ENCODE peak calls at places on chromosomes 5 and 9, in ten cellular contexts. One of them, this sample, is unnamed.

GRCh38 chr5:170266570-170267379 is 30.8 kb downstream of the LCP2 start:
- DNase-seq in SK-N-SH: no peak
- DNase-seq in endodermal cell: no peak
- DNase-seq in LNCaP clone FGC: no peak
- DNase-seq in fibroblast of the aortic adventitia: no peak
- DNase-seq in tibial nerve: no peak
- DNase-seq in CD4-positive, alpha-beta T cell: no peak
- DNase-seq in left ventricle myocardium inferior: no peak
- DNase-seq in uterus: no peak
- DNase-seq in PC-3: no peak
- DNase-seq in this sample: no peak

GRCh38 chr5:141479776-141480175 is 4.0 kb downstream of the PCDHGC3 start:
- DNase-seq in tibial nerve: no peak
- DNase-seq in SK-N-SH: no peak
- DNase-seq in PC-3: no peak
- DNase-seq in CD4-positive, alpha-beta T cell: no peak
- DNase-seq in fibroblast of the aortic adventitia: peak
- DNase-seq in LNCaP clone FGC: no peak
- DNase-seq in endodermal cell: no peak
- DNase-seq in left ventricle myocardium inferior: no peak
- DNase-seq in uterus: no peak
- DNase-seq in this sample: no peak

GRCh38 chr9:5389109-5389732 is 48.5 kb downstream of the PLGRKT start:
- DNase-seq in left ventricle myocardium inferior: no peak
- DNase-seq in PC-3: peak
- DNase-seq in CD4-positive, alpha-beta T cell: no peak
- DNase-seq in endodermal cell: no peak
- DNase-seq in tibial nerve: no peak
- DNase-seq in uterus: no peak
- DNase-seq in LNCaP clone FGC: no peak
- DNase-seq in SK-N-SH: no peak
- DNase-seq in fibroblast of the aortic adventitia: peak
- DNase-seq in this sample: no peak

GRCh38 chr5:142283304-142283703 is 41.5 kb downstream of the SPRY4 start:
- DNase-seq in endodermal cell: no peak
- DNase-seq in LNCaP clone FGC: no peak
- DNase-seq in PC-3: no peak
- DNase-seq in uterus: no peak
- DNase-seq in SK-N-SH: no peak
- DNase-seq in left ventricle myocardium inferior: no peak
- DNase-seq in CD4-positive, alpha-beta T cell: no peak
- DNase-seq in fibroblast of the aortic adventitia: no peak
- DNase-seq in tibial nerve: no peak
- DNase-seq in this sample: no peak

GRCh38 chr5:128673010-128673409 is 135.0 kb upstream of the FBN2 start:
- DNase-seq in CD4-positive, alpha-beta T cell: no peak
- DNase-seq in left ventricle myocardium inferior: no peak
- DNase-seq in uterus: no peak
- DNase-seq in tibial nerve: no peak
- DNase-seq in LNCaP clone FGC: no peak
- DNase-seq in fibroblast of the aortic adventitia: peak
- DNase-seq in SK-N-SH: no peak
- DNase-seq in PC-3: no peak
- DNase-seq in endodermal cell: no peak
- DNase-seq in this sample: no peak

GRCh38 chr5:116564756-116565593 is 9.6 kb downstream of the SEMA6A start:
- DNase-seq in SK-N-SH: no peak
- DNase-seq in LNCaP clone FGC: no peak
- DNase-seq in fibroblast of the aortic adventitia: no peak
- DNase-seq in CD4-positive, alpha-beta T cell: no peak
- DNase-seq in left ventricle myocardium inferior: no peak
- DNase-seq in PC-3: no peak
- DNase-seq in tibial nerve: no peak
- DNase-seq in uterus: no peak
- DNase-seq in endodermal cell: peak
- DNase-seq in this sample: no peak

GRCh38 chr9:129140397-129141065 is 29.3 kb downstream of the PTPA start:
- DNase-seq in fibroblast of the aortic adventitia: peak
- DNase-seq in left ventricle myocardium inferior: peak
- DNase-seq in CD4-positive, alpha-beta T cell: no peak
- DNase-seq in PC-3: peak
- DNase-seq in tibial nerve: no peak
- DNase-seq in uterus: peak
- DNase-seq in LNCaP clone FGC: no peak
- DNase-seq in SK-N-SH: peak
- DNase-seq in endodermal cell: peak
- DNase-seq in this sample: no peak

GRCh38 chr9:93959739-93960154 is 4.6 kb upstream of the BARX1 start:
- DNase-seq in tibial nerve: no peak
- DNase-seq in endodermal cell: no peak
- DNase-seq in left ventricle myocardium inferior: no peak
- DNase-seq in LNCaP clone FGC: no peak
- DNase-seq in fibroblast of the aortic adventitia: peak
- DNase-seq in SK-N-SH: no peak
- DNase-seq in CD4-positive, alpha-beta T cell: no peak
- DNase-seq in PC-3: no peak
- DNase-seq in uterus: no peak
- DNase-seq in this sample: no peak

GRCh38 chr9:133261753-133262120 is 13.3 kb downstream of the ABO start:
- DNase-seq in SK-N-SH: no peak
- DNase-seq in endodermal cell: no peak
- DNase-seq in tibial nerve: no peak
- DNase-seq in PC-3: no peak
- DNase-seq in CD4-positive, alpha-beta T cell: no peak
- DNase-seq in left ventricle myocardium inferior: no peak
- DNase-seq in uterus: no peak
- DNase-seq in LNCaP clone FGC: no peak
- DNase-seq in fibroblast of the aortic adventitia: no peak
- DNase-seq in this sample: no peak

GRCh38 chr9:123380852-123381705 is 25.1 kb downstream of the CRB2 start:
- DNase-seq in PC-3: no peak
- DNase-seq in SK-N-SH: no peak
- DNase-seq in endodermal cell: no peak
- DNase-seq in CD4-positive, alpha-beta T cell: no peak
- DNase-seq in tibial nerve: no peak
- DNase-seq in uterus: no peak
- DNase-seq in LNCaP clone FGC: no peak
- DNase-seq in fibroblast of the aortic adventitia: no peak
- DNase-seq in left ventricle myocardium inferior: no peak
- DNase-seq in this sample: no peak

GRCh38 chr9:16421534-16421933 is 448.9 kb downstream of the BNC2 start:
- DNase-seq in SK-N-SH: peak
- DNase-seq in tibial nerve: no peak
- DNase-seq in uterus: no peak
- DNase-seq in PC-3: no peak
- DNase-seq in left ventricle myocardium inferior: no peak
- DNase-seq in LNCaP clone FGC: no peak
- DNase-seq in fibroblast of the aortic adventitia: no peak
- DNase-seq in CD4-positive, alpha-beta T cell: no peak
- DNase-seq in endodermal cell: peak
- DNase-seq in this sample: no peak

GRCh38 chr5:14882658-14883580 is 11.3 kb upstream of the ANKH start:
- DNase-seq in LNCaP clone FGC: no peak
- DNase-seq in SK-N-SH: no peak
- DNase-seq in CD4-positive, alpha-beta T cell: no peak
- DNase-seq in endodermal cell: no peak
- DNase-seq in fibroblast of the aortic adventitia: no peak
- DNase-seq in PC-3: peak
- DNase-seq in left ventricle myocardium inferior: peak
- DNase-seq in uterus: no peak
- DNase-seq in tibial nerve: no peak
- DNase-seq in this sample: no peak

GRCh38 chr9:114613087-114613486 is 2.0 kb downstream of the TMEM268 start:
- DNase-seq in endodermal cell: no peak
- DNase-seq in SK-N-SH: no peak
- DNase-seq in LNCaP clone FGC: no peak
- DNase-seq in left ventricle myocardium inferior: no peak
- DNase-seq in fibroblast of the aortic adventitia: no peak
- DNase-seq in CD4-positive, alpha-beta T cell: no peak
- DNase-seq in PC-3: no peak
- DNase-seq in uterus: no peak
- DNase-seq in tibial nerve: no peak
- DNase-seq in this sample: no peak

GRCh38 chr9:114613919-114614318 is 2.8 kb downstream of the TMEM268 start:
- DNase-seq in PC-3: no peak
- DNase-seq in endodermal cell: no peak
- DNase-seq in SK-N-SH: no peak
- DNase-seq in uterus: no peak
- DNase-seq in fibroblast of the aortic adventitia: no peak
- DNase-seq in tibial nerve: no peak
- DNase-seq in LNCaP clone FGC: no peak
- DNase-seq in left ventricle myocardium inferior: no peak
- DNase-seq in CD4-positive, alpha-beta T cell: no peak
- DNase-seq in this sample: no peak

GRCh38 chr9:114614373-114614772 is 3.3 kb downstream of the TMEM268 start:
- DNase-seq in endodermal cell: no peak
- DNase-seq in left ventricle myocardium inferior: no peak
- DNase-seq in fibroblast of the aortic adventitia: no peak
- DNase-seq in LNCaP clone FGC: no peak
- DNase-seq in uterus: no peak
- DNase-seq in tibial nerve: no peak
- DNase-seq in CD4-positive, alpha-beta T cell: no peak
- DNase-seq in SK-N-SH: peak
- DNase-seq in PC-3: no peak
- DNase-seq in this sample: no peak

GRCh38 chr9:114612272-114612923 is 1.3 kb downstream of the TMEM268 start:
- DNase-seq in LNCaP clone FGC: no peak
- DNase-seq in uterus: no peak
- DNase-seq in PC-3: no peak
- DNase-seq in CD4-positive, alpha-beta T cell: no peak
- DNase-seq in left ventricle myocardium inferior: no peak
- DNase-seq in fibroblast of the aortic adventitia: no peak
- DNase-seq in tibial nerve: no peak
- DNase-seq in endodermal cell: peak
- DNase-seq in SK-N-SH: peak
- DNase-seq in this sample: no peak

GRCh38 chr9:114611516-114612271 is 603 bp downstream of the TMEM268 start:
- DNase-seq in left ventricle myocardium inferior: peak
- DNase-seq in tibial nerve: peak
- DNase-seq in LNCaP clone FGC: no peak
- DNase-seq in SK-N-SH: no peak
- DNase-seq in endodermal cell: peak
- DNase-seq in PC-3: peak
- DNase-seq in CD4-positive, alpha-beta T cell: peak
- DNase-seq in uterus: peak
- DNase-seq in fibroblast of the aortic adventitia: peak
- DNase-seq in this sample: peak
- TF ChIP-seq CTCF in left ventricle myocardium inferior: no peak
- TF ChIP-seq CTCF in tibial nerve: no peak
- TF ChIP-seq CTCF in LNCaP clone FGC: no peak
- TF ChIP-seq CTCF in SK-N-SH: no peak
- TF ChIP-seq CTCF in endodermal cell: no peak
- TF ChIP-seq CTCF in PC-3: no peak
- TF ChIP-seq CTCF in CD4-positive, alpha-beta T cell: no peak
- TF ChIP-seq CTCF in uterus: no peak
- TF ChIP-seq CTCF in fibroblast of the aortic adventitia: no peak
- TF ChIP-seq CTCF in this sample: no peak

DNA sequence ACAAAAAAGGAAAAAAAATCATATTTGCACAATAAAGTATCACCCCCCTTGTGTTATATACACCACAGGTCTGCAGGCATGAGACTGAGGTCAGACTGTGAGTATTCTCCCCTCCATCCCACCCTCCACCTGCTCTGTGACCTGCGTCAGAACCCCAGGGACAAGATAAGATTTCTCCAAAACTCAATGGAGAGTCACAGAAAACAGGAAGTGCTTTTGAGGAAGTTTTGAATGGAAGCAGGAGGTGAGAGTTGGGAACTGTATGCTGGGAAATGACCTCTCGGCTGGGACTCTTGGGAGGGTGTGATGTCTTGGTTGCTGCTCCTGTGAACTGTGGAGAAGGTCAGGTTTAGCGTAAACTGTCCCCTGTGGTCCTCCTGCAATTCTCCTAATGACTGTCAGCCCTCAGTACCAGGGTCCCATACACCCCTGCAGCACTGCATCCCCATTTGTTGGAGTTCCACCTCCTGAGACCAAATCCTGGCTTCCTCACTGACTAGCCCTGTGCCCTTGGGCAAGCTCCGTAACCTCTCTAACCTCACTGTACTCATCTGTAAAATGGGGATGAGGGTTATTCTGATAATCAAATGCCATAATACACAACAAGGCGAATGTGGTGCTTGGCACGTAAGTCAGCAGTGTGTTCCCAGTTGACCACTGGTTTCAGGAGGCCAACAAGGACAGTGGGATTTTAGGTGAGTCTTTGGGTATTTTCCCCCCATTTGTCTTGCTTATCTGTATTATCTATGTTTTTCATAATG is 6.9 kb upstream of the CTSL start:
- DNase-seq in CD4-positive, alpha-beta T cell: no peak
- DNase-seq in left ventricle myocardium inferior: no peak
- DNase-seq in fibroblast of the aortic adventitia: no peak
- DNase-seq in tibial nerve: no peak
- DNase-seq in endodermal cell: peak
- DNase-seq in PC-3: no peak
- DNase-seq in LNCaP clone FGC: no peak
- DNase-seq in SK-N-SH: no peak
- DNase-seq in uterus: no peak
- DNase-seq in this sample: no peak
- TF ChIP-seq CTCF in CD4-positive, alpha-beta T cell: no peak
- TF ChIP-seq CTCF in left ventricle myocardium inferior: no peak
- TF ChIP-seq CTCF in fibroblast of the aortic adventitia: no peak
- TF ChIP-seq CTCF in tibial nerve: no peak
- TF ChIP-seq CTCF in endodermal cell: no peak
- TF ChIP-seq CTCF in PC-3: no peak
- TF ChIP-seq CTCF in LNCaP clone FGC: no peak
- TF ChIP-seq CTCF in SK-N-SH: no peak
- TF ChIP-seq CTCF in uterus: no peak
- TF ChIP-seq CTCF in this sample: no peak

GRCh38 chr9:36537861-36538260 is 34.8 kb upstream of the MELK start:
- DNase-seq in PC-3: no peak
- DNase-seq in LNCaP clone FGC: no peak
- DNase-seq in SK-N-SH: no peak
- DNase-seq in uterus: no peak
- DNase-seq in left ventricle myocardium inferior: no peak
- DNase-seq in endodermal cell: no peak
- DNase-seq in CD4-positive, alpha-beta T cell: no peak
- DNase-seq in fibroblast of the aortic adventitia: no peak
- DNase-seq in tibial nerve: no peak
- DNase-seq in this sample: no peak

GRCh38 chr9:36543916-36544315 is 28.8 kb upstream of the MELK start:
- DNase-seq in tibial nerve: peak
- DNase-seq in uterus: peak
- DNase-seq in LNCaP clone FGC: no peak
- DNase-seq in fibroblast of the aortic adventitia: peak
- DNase-seq in left ventricle myocardium inferior: no peak
- DNase-seq in PC-3: no peak
- DNase-seq in CD4-positive, alpha-beta T cell: no peak
- DNase-seq in endodermal cell: no peak
- DNase-seq in SK-N-SH: no peak
- DNase-seq in this sample: peak

GRCh38 chr9:36542355-36542754 is 30.3 kb upstream of the MELK start:
- DNase-seq in LNCaP clone FGC: no peak
- DNase-seq in PC-3: no peak
- DNase-seq in SK-N-SH: no peak
- DNase-seq in fibroblast of the aortic adventitia: no peak
- DNase-seq in uterus: no peak
- DNase-seq in CD4-positive, alpha-beta T cell: no peak
- DNase-seq in endodermal cell: peak
- DNase-seq in left ventricle myocardium inferior: no peak
- DNase-seq in tibial nerve: no peak
- DNase-seq in this sample: no peak
- TF ChIP-seq CTCF in LNCaP clone FGC: no peak
- TF ChIP-seq CTCF in PC-3: no peak
- TF ChIP-seq CTCF in SK-N-SH: no peak
- TF ChIP-seq CTCF in fibroblast of the aortic adventitia: no peak
- TF ChIP-seq CTCF in uterus: no peak
- TF ChIP-seq CTCF in CD4-positive, alpha-beta T cell: no peak
- TF ChIP-seq CTCF in endodermal cell: peak
- TF ChIP-seq CTCF in left ventricle myocardium inferior: no peak
- TF ChIP-seq CTCF in tibial nerve: no peak
- TF ChIP-seq CTCF in this sample: no peak

GRCh38 chr5:1468247-1468612 is 23.0 kb upstream of the SLC6A3 start:
- DNase-seq in fibroblast of the aortic adventitia: peak
- DNase-seq in CD4-positive, alpha-beta T cell: no peak
- DNase-seq in uterus: peak
- DNase-seq in LNCaP clone FGC: no peak
- DNase-seq in endodermal cell: peak
- DNase-seq in PC-3: peak
- DNase-seq in left ventricle myocardium inferior: no peak
- DNase-seq in SK-N-SH: peak
- DNase-seq in tibial nerve: no peak
- DNase-seq in this sample: peak
- TF ChIP-seq CTCF in fibroblast of the aortic adventitia: peak
- TF ChIP-seq CTCF in CD4-positive, alpha-beta T cell: peak
- TF ChIP-seq CTCF in uterus: no peak
- TF ChIP-seq CTCF in LNCaP clone FGC: peak
- TF ChIP-seq CTCF in endodermal cell: peak
- TF ChIP-seq CTCF in PC-3: peak
- TF ChIP-seq CTCF in left ventricle myocardium inferior: peak
- TF ChIP-seq CTCF in SK-N-SH: peak
- TF ChIP-seq CTCF in tibial nerve: no peak
- TF ChIP-seq CTCF in this sample: peak

This sample was measured in tibial artery.